ENCODE peak calls at places on chromosomes 7 and 10, in six cellular contexts. G is ovary, Y is heart left ventricle, C is spleen, N is lung, F is stomach. O is an unnamed sample.
A peak's percentile ranks its signal among the peaks of the same experiment; 100 is the strongest.

GRCh38 chr10:133159611-133159949 is 439 bp upstream of the KNDC1 start:
- DNase-seq in G (peak; percentile 26), Y (peak; percentile 6), C (no peak), N (no peak), F (no peak), O (no peak)

GRCh38 chr7:101602082-101602481 is 27.0 kb downstream of the MYL10 start:
- DNase-seq in G (no peak), Y (no peak), C (no peak), N (no peak), F (no peak), O (no peak)

GRCh38 chr7:33743594-33743993 is 161.7 kb upstream of the BMPER start:
- DNase-seq in G (no peak), Y (no peak), C (no peak), N (no peak), F (no peak), O (no peak)

GRCh38 chr7:151716339-151716722 is 160.6 kb downstream of the PRKAG2 start:
- DNase-seq in G (no peak), Y (no peak), C (no peak), N (peak; percentile 85), F (peak; percentile 82), O (peak; percentile 46)

GRCh38 chr7:33710608-33711007 is 194.7 kb upstream of the BMPER start:
- DNase-seq in G (no peak), Y (no peak), C (no peak), N (no peak), F (no peak), O (no peak)

GRCh38 chr10:125472037-125472607 is 210.8 kb downstream of the TEX36 start:
- DNase-seq in G (no peak), Y (no peak), C (no peak), N (peak; percentile 33), F (no peak), O (no peak)

GRCh38 chr10:132588301-132589013 is 50.9 kb downstream of the INPP5A start:
- DNase-seq in G (no peak), Y (peak; percentile 82), C (peak; percentile 86), N (peak; percentile 46), F (no peak), O (no peak)

GRCh38 chr7:102009628-102010027 is 192.2 kb downstream of the CUX1 start:
- DNase-seq in G (no peak), Y (no peak), C (no peak), N (no peak), F (no peak), O (peak; percentile 39)

GRCh38 chr10:91049961-91050360 is 129.1 kb upstream of the ANKRD1 start:
- DNase-seq in G (no peak), Y (no peak), C (no peak), N (no peak), F (no peak), O (no peak)

GRCh38 chr10:88086187-88086954 is 222.9 kb downstream of the PTEN start:
- DNase-seq in G (no peak), Y (no peak), C (no peak), N (no peak), F (no peak), O (no peak)

GRCh38 chr10:82737556-82737955 is 862.6 kb downstream of the NRG3 start:
- DNase-seq in G (no peak), Y (no peak), C (no peak), N (no peak), F (no peak), O (no peak)

GRCh38 chr10:100888957-100889356 is 23.8 kb upstream of the SLF2 start:
- DNase-seq in G (no peak), Y (no peak), C (no peak), N (no peak), F (no peak), O (no peak)

GRCh38 chr10:34593955-34594354 is 221.1 kb downstream of the PARD3 start:
- DNase-seq in G (no peak), Y (no peak), C (no peak), N (no peak), F (no peak), O (no peak)

GRCh38 chr10:60282771-60283353 is 106.8 kb downstream of the ANK3 start:
- DNase-seq in G (no peak), Y (no peak), C (no peak), N (peak; percentile 33), F (no peak), O (no peak)

GRCh38 chr7:32336726-32337125 is 153.5 kb downstream of the LSM5 start:
- DNase-seq in G (no peak), Y (no peak), C (no peak), N (no peak), F (no peak), O (no peak)

DNA sequence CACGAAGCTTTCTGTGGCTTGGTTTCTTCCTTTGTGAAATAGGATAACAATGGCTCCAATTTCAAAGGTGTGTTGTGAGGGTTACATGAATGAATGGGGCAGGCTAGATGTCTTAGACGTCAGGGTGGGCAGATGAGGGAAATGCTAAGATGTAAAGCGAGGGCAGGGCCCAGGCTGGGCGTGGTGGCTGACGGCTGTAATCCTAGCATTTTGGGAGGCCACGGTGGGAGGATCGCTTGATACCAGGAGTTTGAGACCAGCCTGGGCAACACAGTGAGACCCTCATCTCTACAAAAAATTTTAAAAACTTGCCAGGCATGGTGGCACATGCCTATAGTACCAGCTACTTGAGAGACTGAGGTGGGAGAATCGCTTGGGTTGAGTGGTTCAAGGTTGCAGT is 607.7 kb upstream of the FOXK1 start:
- DNase-seq in G (no peak), Y (no peak), C (no peak), N (no peak), F (peak; percentile 7), O (no peak)
- H3K9me3 ChIP-seq in G (no peaks in the 10 kb centered on the region), Y (no peaks in the 10 kb centered on the region), C (no peaks in the 10 kb centered on the region), N (no peaks in the 10 kb centered on the region), F (no peaks in the 10 kb centered on the region), O (no peaks in the 10 kb centered on the region)

GRCh38 chr7:27123477-27124053 is 7.0 kb downstream of the HOXA4 start:
- DNase-seq in G (no peak), Y (no peak), C (no peak), N (no peak), F (no peak), O (no peak)
- H3K27me3 ChIP-seq in G (no peaks in the 10 kb centered on the region), Y (peaks cover 83% of the 10 kb centered on the region), C (no peaks in the 10 kb centered on the region), N (no peaks in the 10 kb centered on the region), F (peaks cover 88% of the 10 kb centered on the region), O (peaks cover 3% of the 10 kb centered on the region)

GRCh38 chr7:51316666-51317581 is at the start of gene COBL:
- DNase-seq in G (peak; percentile 16), Y (peak; percentile 35), C (no peak), N (peak; percentile 57), F (peak; percentile 71), O (peak; percentile 87)
- H3K27ac ChIP-seq in G (no peak within 1 kb of the TSS), Y (peak within 1 kb of the TSS; percentile 60), C (no peak within 1 kb of the TSS), N (peak within 1 kb of the TSS; percentile 91), F (peak within 1 kb of the TSS; percentile 90), O (peak within 1 kb of the TSS; percentile 82)

GRCh38 chr10:37685741-37686683 is 171.4 kb downstream of the ZNF248 start:
- DNase-seq in G (no peak), Y (no peak), C (peak; percentile 59), N (no peak), F (no peak), O (no peak)

GRCh38 chr10:37682617-37683016 is 174.8 kb downstream of the ZNF248 start:
- DNase-seq in G (no peak), Y (no peak), C (no peak), N (no peak), F (no peak), O (no peak)

GRCh38 chr10:37687581-37687980 is 169.8 kb downstream of the ZNF248 start:
- DNase-seq in G (no peak), Y (no peak), C (no peak), N (no peak), F (no peak), O (no peak)

GRCh38 chr10:37681617-37681999 is 175.8 kb downstream of the ZNF248 start:
- DNase-seq in G (no peak), Y (no peak), C (no peak), N (no peak), F (no peak), O (no peak)

GRCh38 chr10:37684765-37685164 is 172.6 kb downstream of the ZNF248 start:
- DNase-seq in G (no peak), Y (no peak), C (peak; percentile 66), N (no peak), F (no peak), O (no peak)
- H3K9me3 ChIP-seq in G (no peaks in the 10 kb centered on the region), Y (no peaks in the 10 kb centered on the region), C (peaks cover 68% of the 10 kb centered on the region), N (peaks cover 31% of the 10 kb centered on the region), F (peaks cover 49% of the 10 kb centered on the region), O (no peaks in the 10 kb centered on the region)

DNA sequence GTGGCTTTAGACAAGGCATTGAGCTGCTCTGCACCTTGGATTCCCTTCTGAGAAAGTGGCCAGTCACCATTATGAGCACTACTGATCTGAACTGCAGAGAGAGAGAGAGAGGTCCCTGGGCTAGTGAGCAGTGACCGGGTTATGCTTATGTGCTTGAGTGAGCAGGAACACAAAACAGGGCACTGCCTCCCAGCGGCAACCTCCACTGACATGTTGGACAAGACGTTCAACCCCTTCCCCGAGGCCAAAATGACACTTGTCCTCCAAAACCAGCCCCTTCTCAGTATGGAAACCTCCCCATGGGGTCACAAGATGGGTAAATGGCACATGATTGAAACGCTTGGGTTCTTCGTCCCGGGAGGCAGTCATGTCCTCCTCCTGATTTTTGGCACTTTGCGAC is 339.4 kb upstream of the ZMIZ1 start:
- DNase-seq in G (no peak), Y (no peak), C (no peak), N (no peak), F (no peak), O (peak; percentile 75)
- H3K27me3 ChIP-seq in G (no peaks in the 10 kb centered on the region), Y (no peaks in the 10 kb centered on the region), C (no peaks in the 10 kb centered on the region), N (no peaks in the 10 kb centered on the region), F (no peaks in the 10 kb centered on the region), O (no peaks in the 10 kb centered on the region)

GRCh38 chr10:24331457-24331856 is 122.5 kb downstream of the KIAA1217 start:
- DNase-seq in G (peak; percentile 63), Y (peak; percentile 62), C (no peak), N (peak; percentile 64), F (peak; percentile 62), O (peak; percentile 85)
- H3K27ac ChIP-seq in G (no peak overlapping the region), Y (no peak overlapping the region), C (no peak overlapping the region), N (no peak overlapping the region), F (no peak overlapping the region), O (peak overlapping the region; percentile 87)

DNA sequence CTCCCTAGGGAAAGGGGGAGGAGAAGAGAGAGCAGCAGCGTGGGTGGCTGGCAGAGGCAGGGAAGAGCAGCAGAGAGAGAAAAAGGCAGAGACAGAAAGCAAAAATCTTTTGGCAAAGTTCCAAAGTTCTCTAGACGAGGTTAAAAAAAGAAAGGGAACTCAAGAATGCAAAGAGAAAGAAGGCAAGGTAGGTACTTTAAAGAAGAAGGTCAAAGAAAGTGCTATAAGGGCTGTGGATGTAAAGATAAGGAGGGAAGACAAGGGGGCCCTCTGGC is 20.2 kb upstream of the OPTN start:
- DNase-seq in G (no peak), Y (no peak), C (no peak), N (no peak), F (no peak), O (no peak)
- H3K9me3 ChIP-seq in G (no peaks in the 10 kb centered on the region), Y (no peaks in the 10 kb centered on the region), C (peaks cover 64% of the 10 kb centered on the region), N (peaks cover 22% of the 10 kb centered on the region), F (peaks cover 47% of the 10 kb centered on the region), O (no peaks in the 10 kb centered on the region)

DNA sequence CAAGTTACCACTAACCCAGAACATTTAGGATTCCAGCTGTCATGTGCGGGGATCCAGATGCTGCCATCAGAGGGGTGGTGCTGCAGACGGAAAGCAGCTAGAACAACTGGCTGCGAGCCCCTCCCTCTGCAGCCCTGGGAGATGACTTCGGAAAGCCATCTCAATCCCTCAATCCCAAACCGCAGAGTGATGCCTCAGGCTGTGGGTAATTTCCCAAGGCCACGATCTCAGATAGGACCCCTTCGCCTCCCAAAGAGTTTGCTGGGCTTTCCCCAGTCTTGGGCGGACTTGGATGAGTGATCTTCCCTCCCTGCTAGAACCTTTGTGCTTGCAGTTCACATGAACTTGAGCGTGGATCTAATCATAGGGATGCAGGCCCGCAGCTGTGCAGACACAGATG is 71.3 kb upstream of the EN2 start:
- DNase-seq in G (no peak), Y (no peak), C (peak; percentile 29), N (no peak), F (no peak), O (no peak)
- H3K27me3 ChIP-seq in G (peaks cover 5% of the 10 kb centered on the region), Y (peaks cover 55% of the 10 kb centered on the region), C (peaks cover 6% of the 10 kb centered on the region), N (peaks cover 10% of the 10 kb centered on the region), F (peaks cover 98% of the 10 kb centered on the region), O (peaks cover 22% of the 10 kb centered on the region)

O was measured in thyroid gland.